ENCODE peak calls at places on chromosomes 16 and 17, in four cellular contexts. T is H1, H is HepG2, M is GM12878. Y is an unnamed sample.

GRCh38 chr16:49491736-49492089 is 118.1 kb downstream of the C16orf78 start:
- DNase-seq in T (no peak), H (no peak), M (no peak), Y (peak; percentile 21)

GRCh38 chr17:80649672-80650338 is 105.2 kb downstream of the RPTOR start:
- DNase-seq in T (peak; percentile 73), H (peak; percentile 77), M (no peak), Y (peak; percentile 67)

GRCh38 chr17:44745301-44745700 is 13.5 kb upstream of the ADAM11 start:
- DNase-seq in T (no peak), H (no peak), M (no peak), Y (no peak)

GRCh38 chr17:15662726-15663125 is 21.4 kb downstream of the TRIM16 start:
- DNase-seq in T (no peak), H (no peak), M (no peak), Y (no peak)

GRCh38 chr17:2777242-2777867 is 18.9 kb upstream of the RAP1GAP2 start:
- DNase-seq in T (peak; percentile 73), H (no peak), M (no peak), Y (no peak)

GRCh38 chr16:20760346-20760745 is 3.5 kb upstream of the ACSM3 start:
- DNase-seq in T (no peak), H (no peak), M (no peak), Y (no peak)

GRCh38 chr16:60642956-60643355 is 1393.3 kb downstream of the CDH8 start:
- DNase-seq in T (no peak), H (no peak), M (no peak), Y (no peak)

GRCh38 chr17:6574689-6575595 is 18.6 kb upstream of the PITPNM3 start:
- DNase-seq in T (peak; percentile 52), H (no peak), M (peak; percentile 40), Y (no peak)

GRCh38 chr16:58118801-58119508 is 10.2 kb downstream of the CFAP20 start:
- DNase-seq in T (no peak), H (no peak), M (no peak), Y (no peak)

GRCh38 chr17:67281053-67281452 is 36.1 kb upstream of the HELZ start:
- DNase-seq in T (no peak), H (no peak), M (no peak), Y (no peak)

GRCh38 chr17:1259910-1260389 is 10.3 kb upstream of the BHLHA9 start:
- DNase-seq in T (no peak), H (no peak), M (no peak), Y (no peak)

GRCh38 chr17:67194134-67194533 is 50.9 kb downstream of the HELZ start:
- DNase-seq in T (no peak), H (peak; percentile 50), M (no peak), Y (no peak)

GRCh38 chr16:31487720-31488629 is 5.1 kb downstream of the SLC5A2 start:
- DNase-seq in T (peak; percentile 87), H (no peak), M (no peak), Y (no peak)

GRCh38 chr16:69839798-69840409 is 77.8 kb downstream of the WWP2 start:
- DNase-seq in T (no peak), H (peak; percentile 81), M (no peak), Y (no peak)

GRCh38 chr16:62067182-62067581 is 30.9 kb upstream of the CDH8 start:
- DNase-seq in T (no peak), H (no peak), M (no peak), Y (no peak)

GRCh38 chr17:28928061-28928460 is 23.3 kb downstream of the PHF12 start:
- DNase-seq in T (no peak), H (no peak), M (no peak), Y (no peak)

GRCh38 chr17:45784583-45785372 is 658 bp downstream of the CRHR1 start:
- DNase-seq in T (peak; percentile 80), H (peak; percentile 24), M (no peak), Y (peak; percentile 60)

GRCh38 chr17:7854851-7855642 is at the start of gene TMEM88:
- DNase-seq in T (peak; percentile 66), H (no peak), M (no peak), Y (no peak)

GRCh38 chr17:35119370-35120185 is at the start of gene RAD51D:
- DNase-seq in T (peak; percentile 91), H (peak; percentile 60), M (peak; percentile 33), Y (peak; percentile 83)

GRCh38 chr17:14672830-14673229 is 371.9 kb downstream of the HS3ST3B1 start:
- DNase-seq in T (no peak), H (peak; percentile 5), M (no peak), Y (no peak)

GRCh38 chr16:78669994-78670393 is 570.5 kb downstream of the WWOX start:
- DNase-seq in T (no peak), H (no peak), M (no peak), Y (no peak)

GRCh38 chr16:54289242-54290051 is 2.9 kb upstream of the IRX3 start:
- DNase-seq in T (peak; percentile 76), H (no peak), M (no peak), Y (peak; percentile 38)

GRCh38 chr17:67718325-67718941 is 697 bp downstream of the NOL11 start:
- DNase-seq in T (peak; percentile 44), H (peak; percentile 23), M (no peak), Y (peak; percentile 58)

GRCh38 chr17:43003542-43004172 is 2.9 kb upstream of the IFI35 start:
- DNase-seq in T (no peak), H (peak; percentile 63), M (no peak), Y (no peak)

GRCh38 chr16:25568991-25569390 is 122.8 kb upstream of the HS3ST4 start:
- DNase-seq in T (no peak), H (no peak), M (no peak), Y (no peak)

GRCh38 chr16:48862087-48862532 is 252.1 kb upstream of the N4BP1 start:
- DNase-seq in T (peak; percentile 46), H (no peak), M (no peak), Y (no peak)

GRCh38 chr17:61383689-61384201 is 15.9 kb upstream of the TBX2 start:
- DNase-seq in T (no peak), H (no peak), M (no peak), Y (no peak)

GRCh38 chr17:16934133-16934795 is 37.7 kb downstream of the TNFRSF13B start:
- DNase-seq in T (no peak), H (no peak), M (no peak), Y (no peak)

GRCh38 chr16:58582971-58583765 is 46.5 kb downstream of the CNOT1 start:
- DNase-seq in T (no peak), H (no peak), M (no peak), Y (no peak)

GRCh38 chr16:66695935-66696668 is 441 bp downstream of the CMTM4 start:
- DNase-seq in T (peak; percentile 79), H (no peak), M (no peak), Y (no peak)

GRCh38 chr17:8822401-8823035 is 23.4 kb upstream of the MFSD6L start:
- DNase-seq in T (peak; percentile 8), H (no peak), M (no peak), Y (no peak)

GRCh38 chr16:65105173-65105572 is 16.7 kb downstream of the CDH11 start:
- DNase-seq in T (no peak), H (no peak), M (no peak), Y (no peak)

GRCh38 chr17:17141860-17142552 is 64.1 kb downstream of the PLD6 start:
- DNase-seq in T (peak; percentile 83), H (no peak), M (no peak), Y (peak; percentile 86)

GRCh38 chr17:488993-489757 is 136.6 kb upstream of the RPH3AL start:
- DNase-seq in T (no peak), H (peak; percentile 37), M (no peak), Y (no peak)

GRCh38 chr17:81665205-81666091 is 957 bp downstream of the OXLD1 start:
- DNase-seq in T (no peak), H (peak; percentile 47), M (no peak), Y (peak; percentile 53)
- TF ChIP-seq SP1 in T (no peak), H (no peak), M (no peak), Y (no peak)

GRCh38 chr17:78351449-78352006 is 8.3 kb downstream of the SOCS3 start:
- DNase-seq in T (peak; percentile 76), H (peak; percentile 63), M (no peak), Y (no peak)
- TF ChIP-seq SUZ12 in T (peak; percentile 15), H (no peak), M (no peak), Y (no peak)

DNA sequence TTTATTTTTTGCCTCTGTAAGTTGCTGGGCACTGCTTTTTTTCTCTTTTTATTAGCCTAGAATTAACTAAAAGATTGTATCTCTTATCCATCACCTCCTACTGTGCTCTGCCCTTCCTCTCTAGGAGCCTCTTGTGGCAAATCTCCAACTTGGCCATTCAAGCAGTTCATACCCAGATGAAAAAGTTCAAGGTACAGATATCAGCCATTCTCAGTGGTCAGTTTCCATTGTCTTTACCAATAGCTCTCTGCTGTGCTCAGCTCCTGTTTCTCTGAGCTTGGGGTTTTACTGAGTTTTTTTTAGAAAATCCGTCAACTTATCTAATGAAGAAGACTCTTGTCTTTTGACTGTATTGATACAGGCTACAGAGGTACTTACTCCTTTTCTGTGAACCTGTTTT is 15.6 kb downstream of the MOSMO start:
- DNase-seq in T (no peak), H (no peak), M (peak; percentile 44), Y (no peak)
- TF ChIP-seq SP1 in T (no peak), H (no peak), M (no peak), Y (no peak)

GRCh38 chr16:50996166-50996565 is 154.9 kb downstream of the SALL1 start:
- DNase-seq in T (no peak), H (no peak), M (no peak), Y (no peak)
- TF ChIP-seq SUZ12 in T (no peak), H (no peak), M (no peak), Y (no peak)

DNA sequence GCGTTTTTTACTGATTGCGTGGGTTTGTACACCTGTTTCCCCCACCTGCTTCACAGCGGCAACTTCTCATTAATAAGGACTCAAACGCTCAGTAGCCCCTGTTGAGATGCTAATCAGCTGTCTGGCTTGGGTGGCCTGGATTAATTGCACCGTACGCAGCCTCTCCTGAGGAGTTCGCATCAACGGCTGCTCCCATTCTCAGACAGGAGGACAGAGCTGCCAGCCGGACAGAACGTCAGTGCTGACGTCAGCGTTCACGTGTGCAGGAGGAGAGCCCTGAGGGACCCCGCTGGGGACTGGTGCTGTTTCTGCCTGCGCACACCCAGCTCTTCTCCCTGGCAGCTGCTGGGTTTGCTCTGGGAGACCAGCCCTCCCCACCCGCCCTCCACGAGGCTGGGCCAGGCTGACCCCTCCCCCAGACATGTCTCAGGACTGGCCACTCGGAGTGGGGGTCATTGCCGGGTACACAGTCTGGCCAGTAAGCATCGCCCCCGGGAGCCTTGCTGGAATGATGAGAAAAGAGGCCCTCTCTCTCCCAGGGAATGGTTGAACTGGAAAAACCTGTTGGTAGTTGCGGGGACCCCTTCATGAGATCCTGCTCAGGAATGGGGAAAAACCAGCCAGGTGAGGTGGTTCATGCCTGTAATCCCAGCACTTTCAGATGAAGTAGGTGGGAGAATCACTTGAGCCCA is 5.7 kb upstream of the BANP start:
- DNase-seq in T (no peak), H (no peak), M (no peak), Y (no peak)
- TF ChIP-seq SP1 in T (peak; percentile 97), H (no peak), M (no peak), Y (no peak)

GRCh38 chr16:12320298-12320706 is 343.8 kb downstream of the SNX29 start:
- DNase-seq in T (no peak), H (no peak), M (no peak), Y (no peak)
- TF ChIP-seq SUZ12 in T (no peak), H (no peak), M (no peak), Y (no peak)